ENCODE peak calls at places on chromosomes 1 and 21, in seven cellular contexts. V is cardiac muscle cell; M is GM06990; K is nephron progenitor cell; J is CD4-positive, alpha-beta T cell; Q is AG10803; S is sigmoid colon. N is an unnamed sample.

GRCh38 chr1:2854151-2854550 is 52.7 kb upstream of the TTC34 start:
- DNase-seq in K (no peak), V (no peak), S (no peak), Q (no peak), J (no peak), M (no peak), N (no peak)

GRCh38 chr1:109631513-109632260 is 12.1 kb downstream of the AMPD2 start:
- DNase-seq in S (no peak), Q (no peak), V (no peak), M (no peak), J (no peak), K (no peak), N (no peak)

GRCh38 chr1:38082678-38083317 is 36.2 kb upstream of the POU3F1 start:
- DNase-seq in M (no peak), V (no peak), K (no peak), J (no peak), S (no peak), Q (no peak), N (no peak)

GRCh38 chr1:66521736-66522365 is 12.1 kb upstream of the SGIP1 start:
- DNase-seq in M (no peak), K (no peak), Q (peak; percentile 85), J (no peak), S (no peak), V (peak; percentile 81), N (no peak)

GRCh38 chr21:32099812-32100416 is 178.9 kb downstream of the MIS18A start:
- DNase-seq in V (no peak), Q (no peak), M (no peak), S (no peak), K (no peak), J (no peak), N (no peak)

GRCh38 chr1:241677171-241677570 is 25.1 kb downstream of the WDR64 start:
- DNase-seq in Q (no peak), K (no peak), J (no peak), S (no peak), M (peak; percentile 23), V (no peak), N (no peak)

GRCh38 chr1:232127190-232127589 is 500.6 kb downstream of the DISC1 start:
- DNase-seq in S (no peak), M (no peak), K (no peak), J (no peak), V (peak; percentile 59), Q (peak; percentile 85), N (no peak)

GRCh38 chr1:201533836-201534235 is 5.1 kb upstream of the NAV1 start:
- DNase-seq in M (no peak), Q (peak; percentile 65), K (no peak), V (no peak), J (no peak), S (no peak), N (no peak)

GRCh38 chr1:230167419-230167852 is 100.4 kb downstream of the GALNT2 start:
- DNase-seq in Q (peak; percentile 41), J (peak; percentile 24), K (peak; percentile 15), M (peak; percentile 57), S (peak; percentile 60), V (peak; percentile 64), N (no peak)

GRCh38 chr1:212453156-212453857 is 20.6 kb downstream of the NENF start:
- DNase-seq in Q (no peak), K (no peak), S (peak; percentile 43), M (no peak), J (no peak), V (no peak), N (no peak)

GRCh38 chr1:212456166-212456528 is 23.4 kb downstream of the NENF start:
- DNase-seq in S (no peak), M (no peak), V (peak; percentile 54), Q (no peak), K (no peak), J (no peak), N (no peak)

GRCh38 chr1:212454741-212455140 is 22.0 kb downstream of the NENF start:
- DNase-seq in K (no peak), Q (no peak), V (no peak), J (no peak), S (no peak), M (no peak), N (no peak)

GRCh38 chr1:212457740-212458338 is 25.1 kb downstream of the NENF start:
- DNase-seq in Q (no peak), V (peak; percentile 57), J (peak; percentile 26), S (no peak), K (peak; percentile 65), M (no peak), N (no peak)

DNA sequence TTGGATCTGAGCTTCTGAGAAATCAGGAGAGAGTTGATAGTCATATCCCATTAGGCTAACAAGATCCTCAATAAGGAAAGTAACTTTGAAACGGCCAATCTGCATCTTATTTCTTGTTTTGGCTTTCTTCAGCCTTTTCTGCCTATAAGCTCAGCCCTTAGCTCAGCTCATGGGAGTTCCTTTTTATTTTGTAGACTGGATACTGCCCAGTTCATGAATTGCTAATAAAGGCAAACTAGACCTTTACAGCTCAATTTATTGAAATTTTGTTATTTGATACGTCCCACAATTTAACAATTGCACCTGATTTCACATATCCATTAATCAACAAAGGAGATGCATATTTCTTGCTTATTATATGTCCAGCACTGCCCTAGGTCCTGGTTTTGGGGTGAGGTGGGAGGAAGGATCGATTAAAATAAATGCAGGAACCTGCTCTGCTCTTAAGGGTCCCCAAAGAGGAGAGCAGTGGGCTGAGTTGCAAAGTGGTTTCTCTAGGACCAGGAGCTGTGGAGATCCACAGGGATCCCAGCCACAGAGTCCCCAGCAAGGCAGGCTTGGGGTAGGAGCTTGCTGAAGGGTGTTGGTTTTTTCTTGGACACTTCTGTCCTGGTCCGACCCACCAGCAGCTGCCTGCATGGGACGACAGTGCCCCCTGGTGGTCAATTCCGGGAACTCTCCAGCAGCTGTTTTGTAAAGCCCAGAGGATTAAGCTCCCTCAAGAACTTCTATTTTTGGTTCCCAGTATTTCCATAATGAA is 22.9 kb downstream of the NENF start:
- DNase-seq in S (peak; percentile 92), J (peak; percentile 79), Q (peak; percentile 77), V (peak; percentile 92), K (peak; percentile 93), M (peak; percentile 66), N (peak; percentile 76)
- TF ChIP-seq CTCF in S (peak; percentile 84), J (peak; percentile 99), Q (peak; percentile 98), V (peak; percentile 97), K (peak; percentile 98), M (peak; percentile 96), N (peak; percentile 98)

GRCh38 chr21:18294100-18294499 is 49.5 kb downstream of the CHODL start:
- DNase-seq in S (no peak), Q (no peak), M (no peak), J (no peak), K (no peak), V (no peak), N (no peak)

DNA sequence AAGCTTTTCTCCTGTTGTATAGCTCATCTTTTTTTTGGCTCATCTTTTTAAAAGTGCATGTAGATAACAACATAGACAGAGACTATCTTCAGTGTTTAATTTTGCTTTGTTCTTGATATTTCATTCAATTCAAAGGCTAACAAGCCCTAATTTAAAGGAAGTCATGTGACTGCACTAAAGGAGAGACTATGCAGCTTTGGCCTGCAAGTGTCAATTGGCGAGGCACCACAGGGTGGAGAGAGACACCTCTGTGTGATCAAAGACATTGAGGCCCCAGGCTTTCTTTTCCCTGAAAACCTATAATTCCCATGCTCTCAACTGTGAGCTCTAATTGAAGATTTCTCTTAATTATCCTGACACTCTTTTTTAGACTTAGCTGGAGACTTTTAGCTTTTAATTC is 53.6 kb downstream of the CHODL start:
- DNase-seq in M (no peak), Q (no peak), S (no peak), V (no peak), J (no peak), K (no peak), N (no peak)
- TF ChIP-seq CTCF in M (no peak), Q (no peak), S (no peak), V (no peak), J (no peak), K (no peak), N (no peak)

DNA sequence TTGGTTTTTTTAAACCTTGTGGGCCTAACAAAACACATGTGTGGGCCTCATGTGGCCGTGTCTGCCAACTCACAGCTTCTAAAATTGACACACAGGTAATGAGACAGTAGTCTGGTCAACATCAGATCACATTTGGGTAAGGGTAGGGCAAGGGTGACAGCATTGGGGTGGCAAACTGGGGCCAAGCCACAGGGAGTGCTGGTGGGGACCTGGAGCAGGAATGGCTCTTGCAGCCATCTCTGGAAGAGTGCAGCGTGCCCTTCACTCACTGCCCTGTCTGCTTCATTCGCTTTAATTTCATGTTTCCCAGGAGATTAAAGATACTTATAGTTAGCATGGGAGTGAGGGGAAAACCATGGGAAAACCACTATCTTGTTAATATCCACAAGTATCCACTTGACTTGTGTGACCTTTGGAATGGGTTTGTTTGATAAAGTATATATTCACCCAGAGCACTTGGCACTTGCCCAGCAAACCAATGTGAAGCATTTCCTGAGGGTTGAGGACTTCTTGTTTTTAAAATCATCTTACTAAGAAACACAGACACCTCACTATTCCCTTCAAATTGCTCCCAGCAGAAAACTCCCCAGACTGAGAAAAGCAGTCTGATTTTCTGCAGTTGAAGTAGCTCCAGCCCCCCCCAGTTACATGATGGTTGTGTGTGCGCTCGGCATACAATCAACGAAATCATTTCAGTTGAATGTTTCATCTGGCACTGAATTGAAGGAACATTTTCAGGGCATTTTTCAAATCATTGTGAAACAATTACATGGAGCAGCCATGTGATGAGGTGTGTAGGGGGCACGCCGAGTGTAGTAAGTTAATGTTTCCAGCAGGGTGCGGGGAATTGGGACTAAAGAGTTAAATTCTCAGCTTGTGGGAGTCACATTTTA is 175.7 kb downstream of the VPS13D start:
- DNase-seq in J (no peak), S (peak; percentile 72), K (no peak), Q (peak; percentile 74), M (no peak), V (peak; percentile 83), N (no peak)
- TF ChIP-seq CTCF in J (no peak), S (no peak), K (peak; percentile 19), Q (peak; percentile 39), M (no peak), V (peak; percentile 50), N (no peak)

GRCh38 chr1:31718519-31718918 is 14.7 kb upstream of the COL16A1 start:
- DNase-seq in S (no peak), K (no peak), Q (no peak), V (no peak), J (no peak), M (no peak), N (no peak)

GRCh38 chr1:31717341-31717740 is 13.5 kb upstream of the COL16A1 start:
- DNase-seq in Q (no peak), M (no peak), V (no peak), K (no peak), S (no peak), J (no peak), N (no peak)

GRCh38 chr1:31715097-31715872 is 11.5 kb upstream of the COL16A1 start:
- DNase-seq in S (peak; percentile 99), K (peak; percentile 88), V (peak; percentile 95), Q (peak; percentile 90), J (no peak), M (peak; percentile 54), N (peak; percentile 33)

GRCh38 chr1:31714442-31715096 is 10.8 kb upstream of the COL16A1 start:
- DNase-seq in Q (peak; percentile 75), J (peak; percentile 19), S (peak; percentile 95), K (peak; percentile 58), V (peak; percentile 71), M (peak; percentile 49), N (peak; percentile 34)

GRCh38 chr1:31715873-31716220 is 12.0 kb upstream of the COL16A1 start:
- DNase-seq in V (no peak), M (no peak), S (no peak), J (no peak), K (no peak), Q (no peak), N (no peak)
- TF ChIP-seq CTCF in V (no peak), M (no peak), S (no peak), J (no peak), K (no peak), Q (no peak), N (no peak)